ENCODE peak calls at places on chromosome 1, in ten cellular contexts. D is progenitor cell of endocrine pancreas; F is neuronal stem cell; G is stimulated activated CD4-positive, alpha-beta T cell treated with anti-CD3 and anti-CD28 coated beads, TNF-alpha, amount 100 ng/mL, for 1 hour; K is ACHN; R is neural crest cell; O is endothelial cell of umbilical vein; P is T follicular helper cell; U is astrocyte of the cerebellum; T is astrocyte. H is an unnamed sample.

GRCh38 chr1:51491166-51491981 is 27.7 kb downstream of the EPS15 start:
- DNase-seq in K (no peak), R (no peak), T (no peak), D (no peak), U (no peak), F (no peak), G (no peak), P (no peak), O (no peak), H (no peak)

GRCh38 chr1:6083801-6084467 is 38.2 kb downstream of the KCNAB2 start:
- DNase-seq in U (peak; percentile 5), P (no peak), O (no peak), F (no peak), G (no peak), K (no peak), T (peak; percentile 37), D (no peak), R (no peak), H (no peak)

GRCh38 chr1:204565617-204566582 is 49.7 kb downstream of the MDM4 start:
- DNase-seq in R (peak; percentile 41), P (peak; percentile 26), O (peak; percentile 75), K (peak; percentile 79), D (peak; percentile 22), U (peak; percentile 45), T (peak; percentile 58), G (peak; percentile 3), F (peak; percentile 57), H (peak; percentile 87)

GRCh38 chr1:110594466-110595076 is 11.6 kb downstream of the KCNA2 start:
- DNase-seq in R (no peak), K (no peak), O (no peak), F (no peak), G (no peak), D (no peak), U (no peak), T (no peak), P (no peak), H (no peak)

GRCh38 chr1:36880155-36881070 is 153.9 kb downstream of the GRIK3 start:
- DNase-seq in R (no peak), D (peak; percentile 9), T (no peak), F (no peak), P (no peak), G (no peak), O (no peak), K (no peak), U (no peak), H (no peak)

GRCh38 chr1:116064616-116065015 is 46.6 kb upstream of the MAB21L3 start:
- DNase-seq in O (no peak), G (no peak), K (no peak), D (no peak), T (no peak), F (no peak), R (no peak), P (no peak), U (no peak), H (no peak)

GRCh38 chr1:164695956-164696665 is 137.1 kb downstream of the PBX1 start:
- DNase-seq in G (no peak), D (no peak), R (no peak), O (no peak), T (peak; percentile 57), F (no peak), P (no peak), K (no peak), U (no peak), H (no peak)

GRCh38 chr1:207763091-207763490 is 11.2 kb downstream of the CD46 start:
- DNase-seq in U (no peak), T (no peak), G (no peak), O (no peak), F (no peak), K (no peak), P (no peak), R (no peak), D (no peak), H (no peak)

GRCh38 chr1:178371999-178372398 is 124.8 kb downstream of the CLEC20A start:
- DNase-seq in D (no peak), U (no peak), R (no peak), G (no peak), P (no peak), T (no peak), F (no peak), O (no peak), K (no peak), H (no peak)

GRCh38 chr1:11982010-11982392 is 1.8 kb downstream of the MFN2 start:
- DNase-seq in T (no peak), R (no peak), U (no peak), G (no peak), K (no peak), D (no peak), P (no peak), O (peak; percentile 23), F (no peak), H (no peak)

GRCh38 chr1:151372411-151372934 is at the start of gene SELENBP1:
- DNase-seq in G (no peak), T (peak; percentile 31), O (peak; percentile 64), F (peak; percentile 48), K (no peak), R (peak; percentile 54), D (peak; percentile 34), P (no peak), U (peak; percentile 15), H (no peak)

GRCh38 chr1:162056043-162056442 is 13.4 kb upstream of the NOS1AP start:
- DNase-seq in U (peak; percentile 62), K (peak; percentile 78), F (peak; percentile 65), T (peak; percentile 29), D (peak; percentile 61), G (no peak), R (peak; percentile 62), O (peak; percentile 83), P (peak; percentile 15), H (peak; percentile 41)

GRCh38 chr1:244599937-244600350 is 53.0 kb upstream of the DESI2 start:
- DNase-seq in U (peak; percentile 90), O (peak; percentile 96), R (no peak), D (no peak), T (peak; percentile 95), G (peak; percentile 2), F (no peak), P (peak; percentile 6), K (peak; percentile 93), H (no peak)

GRCh38 chr1:163875214-163875926 is 553.6 kb downstream of the NUF2 start:
- DNase-seq in U (peak; percentile 26), G (no peak), O (peak; percentile 79), F (no peak), R (no peak), K (no peak), T (peak; percentile 86), P (no peak), D (no peak), H (no peak)

GRCh38 chr1:94095112-94095637 is 25.8 kb downstream of the ABCA4 start:
- DNase-seq in R (no peak), U (peak; percentile 100), T (peak; percentile 94), D (no peak), K (no peak), G (no peak), O (peak; percentile 97), F (no peak), P (no peak), H (no peak)

GRCh38 chr1:43243299-43243698 is 26.5 kb upstream of the TMEM125 start:
- DNase-seq in K (no peak), O (no peak), R (no peak), P (no peak), D (no peak), U (no peak), F (no peak), T (no peak), G (no peak), H (no peak)

GRCh38 chr1:172698224-172698623 is 39.3 kb downstream of the FASLG start:
- DNase-seq in P (no peak), U (no peak), D (no peak), G (no peak), K (no peak), T (no peak), R (no peak), F (no peak), O (no peak), H (no peak)

GRCh38 chr1:48371598-48371997 is 100.4 kb downstream of the SPATA6 start:
- DNase-seq in K (no peak), R (no peak), F (no peak), T (no peak), U (no peak), P (no peak), D (no peak), O (no peak), G (no peak), H (no peak)

GRCh38 chr1:108699375-108700332 is 7.5 kb downstream of the PRPF38B start:
- DNase-seq in T (no peak), G (no peak), D (no peak), K (no peak), F (no peak), R (no peak), P (no peak), O (no peak), U (no peak), H (no peak)

GRCh38 chr1:153387001-153387400 is 3.9 kb downstream of the S100A8 start:
- DNase-seq in U (no peak), O (no peak), G (no peak), D (no peak), T (no peak), F (no peak), P (no peak), R (no peak), K (no peak), H (no peak)

GRCh38 chr1:38029081-38029681 is 16.6 kb downstream of the UTP11 start:
- DNase-seq in O (no peak), R (no peak), F (no peak), T (no peak), K (no peak), P (no peak), U (no peak), G (no peak), D (no peak), H (no peak)

GRCh38 chr1:27522860-27523665 is 33.1 kb upstream of the WASF2 start:
- DNase-seq in G (no peak), R (peak; percentile 28), P (peak; percentile 35), U (no peak), K (no peak), D (no peak), T (no peak), F (no peak), O (peak; percentile 31), H (no peak)

GRCh38 chr1:38803647-38804046 is 55.9 kb downstream of the RRAGC start:
- DNase-seq in O (peak; percentile 9), D (no peak), R (no peak), G (no peak), F (no peak), K (no peak), P (no peak), T (no peak), U (no peak), H (no peak)

GRCh38 chr1:169245706-169246105 is 121.9 kb downstream of the NME7 start:
- DNase-seq in G (no peak), F (no peak), O (no peak), D (no peak), U (no peak), R (no peak), T (no peak), K (no peak), P (no peak), H (no peak)

GRCh38 chr1:200410566-200410878 is 686 bp upstream of the ZNF281 start:
- DNase-seq in T (peak; percentile 13), F (no peak), U (no peak), R (no peak), K (no peak), P (no peak), D (no peak), O (no peak), G (no peak), H (peak; percentile 72)

GRCh38 chr1:230797376-230798186 is 50.4 kb downstream of the CAPN9 start:
- DNase-seq in P (no peak), F (peak; percentile 51), G (no peak), R (peak; percentile 53), T (peak; percentile 48), K (peak; percentile 65), D (no peak), O (peak; percentile 50), U (peak; percentile 70), H (peak; percentile 16)

GRCh38 chr1:224338150-224338838 is 8.3 kb upstream of the NVL start:
- DNase-seq in G (no peak), F (no peak), U (no peak), P (no peak), O (no peak), D (no peak), R (no peak), T (no peak), K (no peak), H (no peak)

GRCh38 chr1:31752952-31753351 is 11.2 kb downstream of the ADGRB2 start:
- DNase-seq in K (no peak), P (no peak), G (no peak), T (no peak), R (no peak), U (no peak), O (no peak), F (no peak), D (no peak), H (no peak)